ENCODE peak calls at places on chromosomes 4 and X, in six cellular contexts. H, G, E, L, B and V are unnamed samples.
A peak's percentile ranks its signal among the peaks of the same experiment; 100 is the strongest.

GRCh38 chr4:140049024-140049923 is 104.7 kb downstream of the MAML3 start:
- DNase-seq in H (peak; percentile 76), G (peak; percentile 69), E (no peak), L (peak; percentile 82), B (peak; percentile 68), V (peak; percentile 33)

GRCh38 chr4:77040856-77041576 is 34.8 kb downstream of the CCNI start:
- DNase-seq in H (peak; percentile 34), G (no peak), E (no peak), L (no peak), B (no peak), V (no peak)

GRCh38 chr4:2697995-2698414 is 58.1 kb downstream of the TNIP2 start:
- DNase-seq in H (no peak), G (no peak), E (no peak), L (no peak), B (no peak), V (no peak)

GRCh38 chr4:84324850-84325249 is 174.2 kb downstream of the NKX6-1 start:
- DNase-seq in H (no peak), G (no peak), E (no peak), L (no peak), B (no peak), V (no peak)

GRCh38 chr4:107312366-107312765 is 276.3 kb upstream of the DKK2 start:
- DNase-seq in H (no peak), G (no peak), E (no peak), L (no peak), B (peak; percentile 13), V (peak; percentile 41)

GRCh38 chr4:74473155-74473811 is 28.3 kb downstream of the AREG start:
- DNase-seq in H (no peak), G (no peak), E (no peak), L (peak; percentile 95), B (peak; percentile 84), V (peak; percentile 91)

GRCh38 chr4:134787315-134787714 is 585.7 kb upstream of the PABPC4L start:
- DNase-seq in H (no peak), G (no peak), E (no peak), L (peak; percentile 18), B (peak; percentile 7), V (peak; percentile 58)

GRCh38 chr4:26717332-26717731 is 133.4 kb downstream of the TBC1D19 start:
- DNase-seq in H (no peak), G (no peak), E (no peak), L (peak; percentile 75), B (peak; percentile 56), V (peak; percentile 45)

GRCh38 chr4:104451573-104451972 is 43.1 kb downstream of the CXXC4 start:
- DNase-seq in H (peak; percentile 37), G (no peak), E (no peak), L (peak; percentile 8), B (peak; percentile 34), V (peak; percentile 1)

GRCh38 chr4:173025131-173025530 is 143.5 kb upstream of the GALNT7 start:
- DNase-seq in H (peak; percentile 91), G (peak; percentile 31), E (no peak), L (peak; percentile 84), B (peak; percentile 80), V (peak; percentile 91)

GRCh38 chr4:189162073-189162789 is 778.4 kb upstream of the FRG1 start:
- DNase-seq in H (no peak), G (peak; percentile 11), E (no peak), L (no peak), B (no peak), V (no peak)

GRCh38 chr4:169620846-169621228 is 459 bp downstream of the CLCN3 start:
- DNase-seq in H (no peak), G (peak; percentile 19), E (no peak), L (no peak), B (peak; percentile 34), V (peak; percentile 62)

GRCh38 chrX:11205796-11206195 is 87.4 kb upstream of the AMELX start:
- DNase-seq in H (no peak), G (no peak), E (no peak), L (no peak), B (no peak), V (no peak)

GRCh38 chr4:172726001-172726423 is 442.6 kb upstream of the GALNT7 start:
- DNase-seq in H (no peak), G (no peak), E (no peak), L (no peak), B (no peak), V (no peak)

GRCh38 chrX:120672389-120672788 is 42.5 kb upstream of the C1GALT1C1 start:
- DNase-seq in H (no peak), G (no peak), E (no peak), L (peak; percentile 94), B (peak; percentile 84), V (peak; percentile 78)

GRCh38 chr4:165994706-165995105 is 121.7 kb downstream of the TLL1 start:
- DNase-seq in H (no peak), G (no peak), E (no peak), L (no peak), B (no peak), V (no peak)

GRCh38 chrX:138710866-138711331 is 618 bp downstream of the FGF13 start:
- DNase-seq in H (peak; percentile 1), G (peak; percentile 29), E (no peak), L (no peak), B (no peak), V (no peak)

GRCh38 chr4:156109943-156110925 is 156.6 kb upstream of the CTSO start:
- DNase-seq in H (peak; percentile 29), G (no peak), E (no peak), L (peak; percentile 69), B (no peak), V (no peak)

GRCh38 chr4:55161739-55162138 is 36.3 kb upstream of the KDR start:
- DNase-seq in H (no peak), G (no peak), E (no peak), L (peak; percentile 39), B (no peak), V (no peak)

GRCh38 chr4:97656034-97656720 is 487.1 kb downstream of the STPG2 start:
- DNase-seq in H (no peak), G (no peak), E (no peak), L (peak; percentile 93), B (peak; percentile 79), V (peak; percentile 77)